ENCODE peak calls at places on chromosomes 6 and 20, in five cellular contexts. One of them, this sample, is unnamed.

GRCh38 chr20:60453847-60454246 is 495.6 kb downstream of the CDH26 start:
- DNase-seq in natural killer cell: no peak
- DNase-seq in choroid plexus epithelial cell: no peak
- DNase-seq in activated CD8-positive, alpha-beta T cell treated with anti-CD3 and anti-CD28 coated beads for 36 hours: no peak
- DNase-seq in BJ: no peak
- DNase-seq in this sample: no peak

GRCh38 chr6:7479801-7480266 is 61.6 kb upstream of the DSP start:
- DNase-seq in activated CD8-positive, alpha-beta T cell treated with anti-CD3 and anti-CD28 coated beads for 36 hours: no peak
- DNase-seq in BJ: no peak
- DNase-seq in natural killer cell: no peak
- DNase-seq in choroid plexus epithelial cell: peak
- DNase-seq in this sample: no peak

GRCh38 chr6:118387921-118388701 is 160.0 kb upstream of the PLN start:
- DNase-seq in natural killer cell: no peak
- DNase-seq in BJ: peak
- DNase-seq in choroid plexus epithelial cell: peak
- DNase-seq in activated CD8-positive, alpha-beta T cell treated with anti-CD3 and anti-CD28 coated beads for 36 hours: no peak
- DNase-seq in this sample: no peak

GRCh38 chr20:10476319-10476724 is 41.2 kb downstream of the SLX4IP start:
- DNase-seq in natural killer cell: no peak
- DNase-seq in BJ: peak
- DNase-seq in activated CD8-positive, alpha-beta T cell treated with anti-CD3 and anti-CD28 coated beads for 36 hours: peak
- DNase-seq in choroid plexus epithelial cell: no peak
- DNase-seq in this sample: peak

GRCh38 chr6:137560184-137560563 is 66.0 kb upstream of the OLIG3 start:
- DNase-seq in choroid plexus epithelial cell: no peak
- DNase-seq in BJ: no peak
- DNase-seq in natural killer cell: no peak
- DNase-seq in activated CD8-positive, alpha-beta T cell treated with anti-CD3 and anti-CD28 coated beads for 36 hours: no peak
- DNase-seq in this sample: no peak

GRCh38 chr20:44856847-44857448 is 28.6 kb upstream of the YWHAB start:
- DNase-seq in natural killer cell: no peak
- DNase-seq in choroid plexus epithelial cell: no peak
- DNase-seq in BJ: no peak
- DNase-seq in activated CD8-positive, alpha-beta T cell treated with anti-CD3 and anti-CD28 coated beads for 36 hours: no peak
- DNase-seq in this sample: no peak

GRCh38 chr6:129774697-129775447 is 64.9 kb upstream of the ARHGAP18 start:
- DNase-seq in BJ: no peak
- DNase-seq in choroid plexus epithelial cell: peak
- DNase-seq in natural killer cell: no peak
- DNase-seq in activated CD8-positive, alpha-beta T cell treated with anti-CD3 and anti-CD28 coated beads for 36 hours: peak
- DNase-seq in this sample: peak

GRCh38 chr6:17785094-17785787 is 78.5 kb upstream of the NUP153 start:
- DNase-seq in choroid plexus epithelial cell: no peak
- DNase-seq in BJ: no peak
- DNase-seq in activated CD8-positive, alpha-beta T cell treated with anti-CD3 and anti-CD28 coated beads for 36 hours: no peak
- DNase-seq in natural killer cell: no peak
- DNase-seq in this sample: no peak

GRCh38 chr6:21496275-21496674 is 97.3 kb upstream of the SOX4 start:
- DNase-seq in choroid plexus epithelial cell: no peak
- DNase-seq in natural killer cell: no peak
- DNase-seq in activated CD8-positive, alpha-beta T cell treated with anti-CD3 and anti-CD28 coated beads for 36 hours: no peak
- DNase-seq in BJ: no peak
- DNase-seq in this sample: no peak

GRCh38 chr6:57173056-57173885 is 1.1 kb downstream of the BAG2 start:
- DNase-seq in activated CD8-positive, alpha-beta T cell treated with anti-CD3 and anti-CD28 coated beads for 36 hours: peak
- DNase-seq in natural killer cell: no peak
- DNase-seq in BJ: no peak
- DNase-seq in choroid plexus epithelial cell: peak
- DNase-seq in this sample: peak

GRCh38 chr20:32964575-32964974 is 39.7 kb downstream of the SUN5 start:
- DNase-seq in natural killer cell: no peak
- DNase-seq in choroid plexus epithelial cell: no peak
- DNase-seq in activated CD8-positive, alpha-beta T cell treated with anti-CD3 and anti-CD28 coated beads for 36 hours: no peak
- DNase-seq in BJ: no peak
- DNase-seq in this sample: no peak

GRCh38 chr6:125050663-125051318 is 88.6 kb downstream of the RNF217 start:
- DNase-seq in activated CD8-positive, alpha-beta T cell treated with anti-CD3 and anti-CD28 coated beads for 36 hours: no peak
- DNase-seq in natural killer cell: no peak
- DNase-seq in choroid plexus epithelial cell: peak
- DNase-seq in BJ: no peak
- DNase-seq in this sample: no peak

GRCh38 chr20:17616480-17617211 is 46.8 kb downstream of the DSTN start:
- DNase-seq in choroid plexus epithelial cell: no peak
- DNase-seq in natural killer cell: peak
- DNase-seq in BJ: no peak
- DNase-seq in activated CD8-positive, alpha-beta T cell treated with anti-CD3 and anti-CD28 coated beads for 36 hours: no peak
- DNase-seq in this sample: no peak
- TF ChIP-seq CTCF in choroid plexus epithelial cell: no peak
- TF ChIP-seq CTCF in natural killer cell: no peak
- TF ChIP-seq CTCF in BJ: no peak
- TF ChIP-seq CTCF in activated CD8-positive, alpha-beta T cell treated with anti-CD3 and anti-CD28 coated beads for 36 hours: no peak
- TF ChIP-seq CTCF in this sample: no peak

DNA sequence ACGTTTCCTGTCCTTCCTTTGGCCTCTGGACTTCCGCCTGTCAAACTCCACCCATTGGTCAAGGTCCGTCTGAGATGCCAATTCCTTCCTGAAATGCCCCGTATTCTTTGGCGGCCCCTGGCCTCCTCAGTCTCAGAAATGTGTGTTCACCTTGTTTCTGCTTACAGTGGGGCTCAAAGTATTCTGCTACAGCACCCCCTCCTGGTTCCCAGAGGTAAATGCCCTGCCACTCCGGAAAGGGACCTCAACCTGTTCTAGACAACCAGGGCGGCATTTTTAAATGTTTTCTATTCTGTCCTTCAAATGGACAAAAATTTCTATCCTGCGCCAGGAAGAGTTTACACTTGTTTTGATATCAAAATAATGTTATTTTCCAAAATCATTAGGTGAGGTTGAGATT is 12.1 kb upstream of the PAX1 start:
- DNase-seq in BJ: no peak
- DNase-seq in activated CD8-positive, alpha-beta T cell treated with anti-CD3 and anti-CD28 coated beads for 36 hours: no peak
- DNase-seq in choroid plexus epithelial cell: no peak
- DNase-seq in natural killer cell: no peak
- DNase-seq in this sample: no peak
- TF ChIP-seq CTCF in BJ: no peak
- TF ChIP-seq CTCF in activated CD8-positive, alpha-beta T cell treated with anti-CD3 and anti-CD28 coated beads for 36 hours: no peak
- TF ChIP-seq CTCF in choroid plexus epithelial cell: no peak
- TF ChIP-seq CTCF in natural killer cell: no peak
- TF ChIP-seq CTCF in this sample: peak

GRCh38 chr20:2751347-2751867 is 49.0 kb downstream of the CPXM1 start:
- DNase-seq in natural killer cell: no peak
- DNase-seq in choroid plexus epithelial cell: no peak
- DNase-seq in activated CD8-positive, alpha-beta T cell treated with anti-CD3 and anti-CD28 coated beads for 36 hours: no peak
- DNase-seq in BJ: no peak
- DNase-seq in this sample: peak

GRCh38 chr20:2753456-2754040 is 46.9 kb downstream of the CPXM1 start:
- DNase-seq in BJ: no peak
- DNase-seq in natural killer cell: no peak
- DNase-seq in activated CD8-positive, alpha-beta T cell treated with anti-CD3 and anti-CD28 coated beads for 36 hours: no peak
- DNase-seq in choroid plexus epithelial cell: no peak
- DNase-seq in this sample: no peak

GRCh38 chr20:2754426-2754825 is 46.0 kb downstream of the CPXM1 start:
- DNase-seq in natural killer cell: no peak
- DNase-seq in activated CD8-positive, alpha-beta T cell treated with anti-CD3 and anti-CD28 coated beads for 36 hours: no peak
- DNase-seq in choroid plexus epithelial cell: no peak
- DNase-seq in BJ: no peak
- DNase-seq in this sample: no peak

GRCh38 chr20:2751868-2752630 is 48.4 kb downstream of the CPXM1 start:
- DNase-seq in BJ: no peak
- DNase-seq in natural killer cell: peak
- DNase-seq in choroid plexus epithelial cell: no peak
- DNase-seq in activated CD8-positive, alpha-beta T cell treated with anti-CD3 and anti-CD28 coated beads for 36 hours: peak
- DNase-seq in this sample: peak

DNA sequence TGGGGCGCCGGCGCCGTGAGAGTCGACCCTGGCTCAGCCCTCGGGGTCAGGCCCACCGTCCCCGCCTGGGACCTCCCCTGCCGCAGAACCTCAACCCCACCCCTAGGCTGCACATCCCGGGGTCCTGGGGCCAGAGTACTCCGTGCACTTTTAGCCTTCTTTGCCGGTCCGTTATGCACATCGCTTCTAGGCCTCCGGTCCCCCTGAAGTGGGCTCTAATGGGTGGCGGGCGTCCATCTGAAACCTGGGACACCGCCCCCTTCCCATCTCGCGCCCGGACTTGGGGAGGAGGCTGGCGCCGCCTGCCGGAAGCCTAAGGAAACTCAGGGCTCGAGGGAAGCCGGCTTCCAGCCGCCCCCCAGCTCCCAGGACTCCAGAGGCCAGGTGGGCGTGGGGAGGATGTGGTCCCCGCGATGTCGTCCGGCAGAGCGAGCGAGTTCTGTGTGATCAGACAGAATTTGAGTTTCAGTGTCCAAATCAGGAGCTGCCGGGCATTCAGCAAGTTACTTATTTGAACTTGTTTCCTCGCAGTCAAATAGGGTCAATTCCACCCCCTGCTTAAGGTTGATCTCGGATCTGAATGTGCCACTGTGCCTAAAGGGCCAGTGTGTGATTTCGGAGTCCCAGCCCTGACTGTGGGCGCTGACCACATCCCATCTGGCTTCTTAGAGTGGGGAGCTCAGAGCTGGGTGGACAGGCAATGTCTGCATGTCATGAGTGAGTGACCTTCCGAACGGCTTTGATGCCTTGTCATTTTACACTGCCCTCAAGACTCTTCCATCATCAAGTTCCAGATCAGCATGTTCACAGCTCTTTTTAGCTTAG is 47.6 kb downstream of the CPXM1 start:
- DNase-seq in BJ: no peak
- DNase-seq in choroid plexus epithelial cell: peak
- DNase-seq in activated CD8-positive, alpha-beta T cell treated with anti-CD3 and anti-CD28 coated beads for 36 hours: peak
- DNase-seq in natural killer cell: peak
- DNase-seq in this sample: peak
- TF ChIP-seq CTCF in BJ: peak
- TF ChIP-seq CTCF in choroid plexus epithelial cell: peak
- TF ChIP-seq CTCF in activated CD8-positive, alpha-beta T cell treated with anti-CD3 and anti-CD28 coated beads for 36 hours: peak
- TF ChIP-seq CTCF in natural killer cell: peak
- TF ChIP-seq CTCF in this sample: peak

GRCh38 chr6:41896280-41896679 is 1.1 kb upstream of the USP49 start:
- DNase-seq in natural killer cell: no peak
- DNase-seq in BJ: no peak
- DNase-seq in activated CD8-positive, alpha-beta T cell treated with anti-CD3 and anti-CD28 coated beads for 36 hours: no peak
- DNase-seq in choroid plexus epithelial cell: no peak
- DNase-seq in this sample: no peak

GRCh38 chr6:41901882-41902519 is 6.8 kb upstream of the USP49 start:
- DNase-seq in choroid plexus epithelial cell: peak
- DNase-seq in natural killer cell: peak
- DNase-seq in BJ: no peak
- DNase-seq in activated CD8-positive, alpha-beta T cell treated with anti-CD3 and anti-CD28 coated beads for 36 hours: peak
- DNase-seq in this sample: peak
- TF ChIP-seq CTCF in choroid plexus epithelial cell: peak
- TF ChIP-seq CTCF in natural killer cell: peak
- TF ChIP-seq CTCF in BJ: peak
- TF ChIP-seq CTCF in activated CD8-positive, alpha-beta T cell treated with anti-CD3 and anti-CD28 coated beads for 36 hours: peak
- TF ChIP-seq CTCF in this sample: peak

GRCh38 chr6:31865205-31866118 is 2.8 kb upstream of the NEU1 start:
- DNase-seq in BJ: no peak
- DNase-seq in choroid plexus epithelial cell: peak
- DNase-seq in activated CD8-positive, alpha-beta T cell treated with anti-CD3 and anti-CD28 coated beads for 36 hours: peak
- DNase-seq in natural killer cell: no peak
- DNase-seq in this sample: no peak

GRCh38 chr6:31871068-31871659 is 7.6 kb downstream of the SLC44A4 start:
- DNase-seq in BJ: no peak
- DNase-seq in natural killer cell: no peak
- DNase-seq in choroid plexus epithelial cell: peak
- DNase-seq in activated CD8-positive, alpha-beta T cell treated with anti-CD3 and anti-CD28 coated beads for 36 hours: no peak
- DNase-seq in this sample: no peak

GRCh38 chr6:31874084-31874670 is 4.6 kb downstream of the SLC44A4 start:
- DNase-seq in activated CD8-positive, alpha-beta T cell treated with anti-CD3 and anti-CD28 coated beads for 36 hours: no peak
- DNase-seq in BJ: no peak
- DNase-seq in natural killer cell: no peak
- DNase-seq in choroid plexus epithelial cell: no peak
- DNase-seq in this sample: no peak

GRCh38 chr6:31874836-31875572 is 3.8 kb downstream of the SLC44A4 start:
- DNase-seq in BJ: no peak
- DNase-seq in natural killer cell: no peak
- DNase-seq in activated CD8-positive, alpha-beta T cell treated with anti-CD3 and anti-CD28 coated beads for 36 hours: no peak
- DNase-seq in choroid plexus epithelial cell: no peak
- DNase-seq in this sample: no peak

GRCh38 chr6:31870385-31870921 is 7.8 kb upstream of the NEU1 start:
- DNase-seq in natural killer cell: no peak
- DNase-seq in choroid plexus epithelial cell: no peak
- DNase-seq in activated CD8-positive, alpha-beta T cell treated with anti-CD3 and anti-CD28 coated beads for 36 hours: no peak
- DNase-seq in BJ: no peak
- DNase-seq in this sample: no peak
- TF ChIP-seq CTCF in natural killer cell: no peak
- TF ChIP-seq CTCF in choroid plexus epithelial cell: no peak
- TF ChIP-seq CTCF in activated CD8-positive, alpha-beta T cell treated with anti-CD3 and anti-CD28 coated beads for 36 hours: no peak
- TF ChIP-seq CTCF in BJ: no peak
- TF ChIP-seq CTCF in this sample: no peak

GRCh38 chr6:727796-728195 is 34.9 kb upstream of the EXOC2 start:
- DNase-seq in BJ: no peak
- DNase-seq in activated CD8-positive, alpha-beta T cell treated with anti-CD3 and anti-CD28 coated beads for 36 hours: no peak
- DNase-seq in natural killer cell: no peak
- DNase-seq in choroid plexus epithelial cell: no peak
- DNase-seq in this sample: no peak

GRCh38 chr6:722608-723007 is 29.7 kb upstream of the EXOC2 start:
- DNase-seq in choroid plexus epithelial cell: peak
- DNase-seq in natural killer cell: no peak
- DNase-seq in BJ: peak
- DNase-seq in activated CD8-positive, alpha-beta T cell treated with anti-CD3 and anti-CD28 coated beads for 36 hours: no peak
- DNase-seq in this sample: no peak

GRCh38 chr6:718345-718744 is 25.4 kb upstream of the EXOC2 start:
- DNase-seq in natural killer cell: no peak
- DNase-seq in BJ: no peak
- DNase-seq in activated CD8-positive, alpha-beta T cell treated with anti-CD3 and anti-CD28 coated beads for 36 hours: no peak
- DNase-seq in choroid plexus epithelial cell: no peak
- DNase-seq in this sample: no peak

GRCh38 chr6:722077-722524 is 29.2 kb upstream of the EXOC2 start:
- DNase-seq in activated CD8-positive, alpha-beta T cell treated with anti-CD3 and anti-CD28 coated beads for 36 hours: peak
- DNase-seq in choroid plexus epithelial cell: peak
- DNase-seq in BJ: no peak
- DNase-seq in natural killer cell: peak
- DNase-seq in this sample: peak

DNA sequence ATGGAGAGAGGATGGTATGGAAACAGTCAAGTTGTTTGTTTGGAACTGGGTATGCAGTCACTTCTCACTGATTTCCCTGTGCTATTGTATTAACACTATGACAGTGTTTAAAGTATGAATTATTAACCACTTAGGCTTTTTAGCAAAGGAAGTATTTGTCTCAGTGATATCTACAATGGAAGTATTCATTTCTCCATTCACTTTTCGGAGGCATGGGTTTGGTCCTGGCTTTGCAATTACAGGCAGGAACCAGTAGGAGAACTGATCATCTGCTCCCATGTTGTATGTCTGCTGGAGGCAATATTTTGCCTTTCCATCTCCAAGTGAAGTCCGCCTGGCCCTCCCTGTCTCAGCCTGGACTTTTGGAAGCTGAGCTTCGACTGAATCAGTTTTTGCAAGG is 30.6 kb upstream of the EXOC2 start:
- DNase-seq in choroid plexus epithelial cell: peak
- DNase-seq in natural killer cell: no peak
- DNase-seq in BJ: no peak
- DNase-seq in activated CD8-positive, alpha-beta T cell treated with anti-CD3 and anti-CD28 coated beads for 36 hours: no peak
- DNase-seq in this sample: no peak
- TF ChIP-seq CTCF in choroid plexus epithelial cell: peak
- TF ChIP-seq CTCF in natural killer cell: no peak
- TF ChIP-seq CTCF in BJ: no peak
- TF ChIP-seq CTCF in activated CD8-positive, alpha-beta T cell treated with anti-CD3 and anti-CD28 coated beads for 36 hours: no peak
- TF ChIP-seq CTCF in this sample: no peak

GRCh38 chr6:99801805-99802204 is 192.2 kb downstream of the MCHR2 start:
- DNase-seq in choroid plexus epithelial cell: no peak
- DNase-seq in natural killer cell: no peak
- DNase-seq in BJ: no peak
- DNase-seq in activated CD8-positive, alpha-beta T cell treated with anti-CD3 and anti-CD28 coated beads for 36 hours: no peak
- DNase-seq in this sample: no peak

GRCh38 chr6:99802396-99803031 is 191.5 kb downstream of the MCHR2 start:
- DNase-seq in BJ: no peak
- DNase-seq in activated CD8-positive, alpha-beta T cell treated with anti-CD3 and anti-CD28 coated beads for 36 hours: peak
- DNase-seq in choroid plexus epithelial cell: no peak
- DNase-seq in natural killer cell: no peak
- DNase-seq in this sample: no peak
- TF ChIP-seq CTCF in BJ: no peak
- TF ChIP-seq CTCF in activated CD8-positive, alpha-beta T cell treated with anti-CD3 and anti-CD28 coated beads for 36 hours: no peak
- TF ChIP-seq CTCF in choroid plexus epithelial cell: no peak
- TF ChIP-seq CTCF in natural killer cell: no peak
- TF ChIP-seq CTCF in this sample: no peak

This sample was measured in GM20000.